ENCODE peak calls at places on chromosomes 2 and 18, in four cellular contexts. Y is H1, W is IMR-90, M is H9. E is an unnamed sample.

GRCh38 chr18:72700961-72701710 is 157.0 kb upstream of the CBLN2 start:
- DNase-seq in Y (no peak), W (peak), M (no peak), E (peak)

GRCh38 chr18:21484851-21485636 is 115.5 kb downstream of the ESCO1 start:
- DNase-seq in Y (no peak), W (peak), M (no peak), E (no peak)

GRCh38 chr2:131516011-131516410 is 11.7 kb upstream of the CCDC74A start:
- DNase-seq in Y (no peak), W (no peak), M (no peak), E (no peak)

GRCh38 chr18:76922107-76922506 is 99.8 kb downstream of the ZNF236 start:
- DNase-seq in Y (no peak), W (peak), M (peak), E (peak)

GRCh38 chr2:101430161-101430560 is 42.9 kb upstream of the CREG2 start:
- DNase-seq in Y (no peak), W (no peak), M (no peak), E (no peak)

GRCh38 chr2:157322432-157322831 is 3.2 kb downstream of the ERMN start:
- DNase-seq in Y (no peak), W (no peak), M (no peak), E (no peak)

GRCh38 chr2:86305195-86305975 is 32.0 kb downstream of the REEP1 start:
- DNase-seq in Y (no peak), W (no peak), M (no peak), E (no peak)

GRCh38 chr18:25594351-25594750 is 242.4 kb upstream of the ZNF521 start:
- DNase-seq in Y (no peak), W (peak), M (no peak), E (peak)

GRCh38 chr2:73939419-73939818 is 12.7 kb downstream of the DGUOK start:
- DNase-seq in Y (no peak), W (peak), M (peak), E (peak)

GRCh38 chr2:176285321-176285720 is 16.1 kb downstream of the MTX2 start:
- DNase-seq in Y (no peak), W (no peak), M (no peak), E (peak)

GRCh38 chr2:101571951-101572350 is 97.0 kb upstream of the RFX8 start:
- DNase-seq in Y (no peak), W (no peak), M (no peak), E (no peak)

GRCh38 chr2:240356700-240357640 is 78.5 kb upstream of the GPC1 start:
- DNase-seq in Y (no peak), W (no peak), M (no peak), E (no peak)

GRCh38 chr2:45793998-45794720 is 142.7 kb downstream of the PRKCE start:
- DNase-seq in Y (no peak), W (peak), M (no peak), E (no peak)

GRCh38 chr18:35415511-35416427 is 38.6 kb upstream of the ZNF396 start:
- DNase-seq in Y (no peak), W (peak), M (no peak), E (no peak)

GRCh38 chr2:60262178-60262577 is 291.3 kb downstream of the BCL11A start:
- DNase-seq in Y (no peak), W (no peak), M (no peak), E (no peak)

DNA sequence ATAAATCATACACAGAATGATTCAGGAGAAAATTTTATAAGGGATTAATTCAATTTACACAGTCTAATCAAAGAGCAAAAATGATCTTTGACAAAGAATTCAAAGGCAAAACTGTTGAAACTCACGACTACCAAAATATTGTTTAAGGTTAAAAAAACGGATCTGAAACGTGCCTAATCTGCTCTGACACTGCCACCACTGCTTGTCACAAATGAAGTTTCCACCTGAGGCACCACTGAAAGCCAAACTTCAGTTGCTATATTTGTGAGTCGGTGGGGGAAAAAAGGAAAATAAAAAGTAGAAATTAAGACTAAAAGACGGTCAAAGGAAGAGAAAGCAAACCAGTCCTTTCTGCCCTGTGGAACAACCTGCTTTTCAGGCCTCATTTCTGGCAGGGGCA is 140.6 kb upstream of the DNMT3A start:
- DNase-seq in Y (no peak), W (no peak), M (no peak), E (no peak)
- H2BK120ac ChIP-seq in Y (no peak), W (no peak), M (no peak), E (no peak)

DNA sequence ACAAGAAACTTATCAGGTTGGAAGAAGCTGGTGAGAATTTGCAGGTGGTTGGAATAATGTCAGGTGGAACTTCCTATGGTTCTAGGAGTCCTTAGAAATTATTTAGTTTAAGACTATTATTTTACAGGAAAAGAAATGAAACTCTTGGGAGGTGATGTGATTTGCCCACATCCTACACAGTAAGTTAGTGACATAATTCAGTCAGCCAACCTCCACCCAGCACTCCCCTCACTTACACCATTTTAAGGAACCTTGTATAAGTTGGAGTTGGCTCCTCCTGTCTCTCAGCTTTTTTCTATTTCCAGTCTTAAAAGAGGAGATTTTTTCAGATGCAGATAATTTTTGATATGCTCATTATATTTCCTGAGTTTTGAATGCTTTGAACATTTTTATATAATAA is 86.4 kb downstream of the SKA1 start:
- DNase-seq in Y (no peak), W (no peak), M (no peak), E (no peak)
- H4K5ac ChIP-seq in Y (no peak), W (no peak), M (no peak), E (no peak)

DNA sequence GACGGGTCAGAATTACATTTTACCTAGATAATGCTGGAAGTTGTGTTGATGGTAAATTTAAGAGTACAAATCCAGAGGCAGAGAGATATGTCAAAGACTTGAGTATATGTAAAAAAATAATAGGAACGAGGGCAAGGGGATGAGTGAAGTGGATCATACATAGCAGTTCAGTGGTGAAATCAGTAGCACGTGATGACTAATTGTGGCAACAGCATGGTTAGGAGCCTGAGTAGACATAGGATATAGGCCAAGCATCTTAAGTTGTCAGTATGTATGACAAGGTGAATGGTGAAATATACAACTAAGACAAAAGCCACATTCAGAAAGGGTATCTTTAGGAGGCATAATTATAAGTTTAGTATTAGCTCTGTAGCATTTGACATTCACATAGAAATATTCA is 826.5 kb upstream of the PIK3C3 start:
- DNase-seq in Y (no peak), W (peak), M (no peak), E (no peak)
- H2BK120ac ChIP-seq in Y (no peak), W (peak), M (no peak), E (no peak)

GRCh38 chr18:44080054-44080453 is 600.6 kb upstream of the SETBP1 start:
- DNase-seq in Y (no peak), W (no peak), M (no peak), E (no peak)
- H4K5ac ChIP-seq in Y (no peak), W (no peak), M (no peak), E (no peak)

E was measured in mesendoderm.